ENCODE peak calls at places on chromosomes 4 and X, in ten cellular contexts. A, W, G, Y, J, D, I, H, M and S are unnamed samples.

GRCh38 chrX:10512258-10512657 is 108.1 kb downstream of the MID1 start:
- DNase-seq in A (no peak), W (no peak), G (no peak), Y (no peak), J (no peak), D (no peak), I (peak), H (peak), M (peak), S (no peak)

GRCh38 chr4:139521764-139522373 is 34.1 kb downstream of the SETD7 start:
- DNase-seq in A (no peak), W (no peak), G (no peak), Y (no peak), J (no peak), D (no peak), I (no peak), H (no peak), M (no peak), S (no peak)

GRCh38 chr4:113973349-113973748 is 6.1 kb downstream of the ARSJ start:
- DNase-seq in A (no peak), W (no peak), G (no peak), Y (no peak), J (no peak), D (no peak), I (no peak), H (no peak), M (no peak), S (no peak)

GRCh38 chr4:37976991-37977470 is 16.8 kb downstream of the PTTG2 start:
- DNase-seq in A (peak), W (peak), G (peak), Y (peak), J (peak), D (peak), I (peak), H (peak), M (peak), S (no peak)

GRCh38 chr4:74932832-74933561 is at the start of gene PARM1:
- DNase-seq in A (peak), W (peak), G (peak), Y (peak), J (peak), D (peak), I (peak), H (peak), M (peak), S (peak)

GRCh38 chr4:71241467-71242401 is 97.1 kb upstream of the SLC4A4 start:
- DNase-seq in A (no peak), W (no peak), G (no peak), Y (no peak), J (no peak), D (peak), I (no peak), H (no peak), M (no peak), S (no peak)

GRCh38 chr4:56048621-56049427 is 100.1 kb downstream of the CEP135 start:
- DNase-seq in A (peak), W (no peak), G (peak), Y (no peak), J (peak), D (peak), I (peak), H (peak), M (peak), S (no peak)

GRCh38 chr4:2746891-2747695 is 9.0 kb downstream of the TNIP2 start:
- DNase-seq in A (no peak), W (no peak), G (no peak), Y (no peak), J (no peak), D (peak), I (no peak), H (peak), M (no peak), S (no peak)

GRCh38 chr4:125316391-125316780 is 1.6 kb downstream of the FAT4 start:
- DNase-seq in A (peak), W (peak), G (no peak), Y (no peak), J (peak), D (peak), I (no peak), H (no peak), M (peak), S (peak)

GRCh38 chr4:101708640-101709039 is 81.9 kb upstream of the BANK1 start:
- DNase-seq in A (no peak), W (no peak), G (no peak), Y (no peak), J (no peak), D (no peak), I (no peak), H (no peak), M (peak), S (peak)

GRCh38 chr4:23260510-23260909 is 567.8 kb downstream of the GBA3 start:
- DNase-seq in A (no peak), W (no peak), G (no peak), Y (no peak), J (no peak), D (no peak), I (no peak), H (no peak), M (no peak), S (no peak)

DNA sequence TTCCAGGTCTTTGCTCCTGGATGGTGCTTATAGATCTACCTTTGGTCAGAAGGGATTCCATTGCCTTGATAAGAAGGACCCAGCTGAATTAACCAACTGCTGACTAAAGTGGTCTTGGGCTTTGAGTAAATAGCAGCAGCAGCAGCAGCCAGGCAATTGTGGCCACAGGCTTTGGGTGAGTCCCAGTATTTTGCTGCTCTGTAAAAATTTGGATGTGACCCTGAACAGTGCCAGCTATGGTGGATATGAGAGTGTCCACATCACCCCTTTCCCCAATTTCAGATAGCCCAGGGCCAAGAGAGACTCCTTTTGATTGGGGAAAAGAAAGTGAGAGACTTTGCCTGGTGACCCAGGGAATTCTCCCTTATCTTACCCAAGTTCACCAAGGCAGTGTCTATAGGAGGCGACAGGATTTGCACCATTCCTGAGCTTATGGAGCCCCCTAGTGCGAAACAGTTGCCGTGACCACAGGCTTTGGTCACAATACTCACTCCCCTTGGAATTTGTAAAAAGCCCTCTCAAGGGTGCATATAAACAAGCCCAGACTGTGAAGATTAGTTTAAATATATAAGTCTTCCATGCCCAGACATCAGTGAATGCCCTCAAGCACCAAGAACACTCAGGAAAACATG is 518.0 kb downstream of the TMA16 start:
- DNase-seq in A (no peak), W (no peak), G (no peak), Y (no peak), J (no peak), D (no peak), I (peak), H (no peak), M (peak), S (peak)
- TF ChIP-seq CTCF in A (no peak), W (no peak), G (peak), Y (no peak), J (no peak), D (no peak), I (peak), H (no peak), M (peak), S (peak)

GRCh38 chr4:167234388-167234881 is at the start of gene SPOCK3:
- DNase-seq in A (peak), W (no peak), G (peak), Y (no peak), J (peak), D (peak), I (peak), H (peak), M (peak), S (peak)
- H3K4me3 ChIP-seq in A (peak), W (peak), G (peak), Y (peak), J (peak), D (peak), I (peak), H (peak), M (peak), S (peak)

GRCh38 chr4:34417160-34417559 is 1827.2 kb downstream of the ARAP2 start:
- DNase-seq in A (no peak), W (no peak), G (no peak), Y (no peak), J (no peak), D (no peak), I (no peak), H (no peak), M (peak), S (peak)

GRCh38 chr4:34422472-34422871 is 1821.8 kb downstream of the ARAP2 start:
- DNase-seq in A (no peak), W (no peak), G (no peak), Y (no peak), J (no peak), D (no peak), I (peak), H (no peak), M (peak), S (peak)
- TF ChIP-seq CTCF in A (peak), W (no peak), G (peak), Y (no peak), J (no peak), D (no peak), I (peak), H (no peak), M (peak), S (no peak)

GRCh38 chrX:132481449-132481848 is 7.4 kb downstream of the MBNL3 start:
- DNase-seq in A (no peak), W (no peak), G (no peak), Y (no peak), J (no peak), D (no peak), I (no peak), H (no peak), M (no peak), S (no peak)

GRCh38 chrX:132483523-132483922 is 5.3 kb downstream of the MBNL3 start:
- DNase-seq in A (no peak), W (no peak), G (no peak), Y (no peak), J (no peak), D (no peak), I (no peak), H (no peak), M (no peak), S (no peak)

GRCh38 chrX:132483951-132484350 is 4.9 kb downstream of the MBNL3 start:
- DNase-seq in A (no peak), W (no peak), G (no peak), Y (no peak), J (no peak), D (no peak), I (no peak), H (no peak), M (no peak), S (no peak)

GRCh38 chrX:132482632-132483031 is 6.2 kb downstream of the MBNL3 start:
- DNase-seq in A (no peak), W (no peak), G (no peak), Y (no peak), J (no peak), D (no peak), I (no peak), H (no peak), M (no peak), S (no peak)

DNA sequence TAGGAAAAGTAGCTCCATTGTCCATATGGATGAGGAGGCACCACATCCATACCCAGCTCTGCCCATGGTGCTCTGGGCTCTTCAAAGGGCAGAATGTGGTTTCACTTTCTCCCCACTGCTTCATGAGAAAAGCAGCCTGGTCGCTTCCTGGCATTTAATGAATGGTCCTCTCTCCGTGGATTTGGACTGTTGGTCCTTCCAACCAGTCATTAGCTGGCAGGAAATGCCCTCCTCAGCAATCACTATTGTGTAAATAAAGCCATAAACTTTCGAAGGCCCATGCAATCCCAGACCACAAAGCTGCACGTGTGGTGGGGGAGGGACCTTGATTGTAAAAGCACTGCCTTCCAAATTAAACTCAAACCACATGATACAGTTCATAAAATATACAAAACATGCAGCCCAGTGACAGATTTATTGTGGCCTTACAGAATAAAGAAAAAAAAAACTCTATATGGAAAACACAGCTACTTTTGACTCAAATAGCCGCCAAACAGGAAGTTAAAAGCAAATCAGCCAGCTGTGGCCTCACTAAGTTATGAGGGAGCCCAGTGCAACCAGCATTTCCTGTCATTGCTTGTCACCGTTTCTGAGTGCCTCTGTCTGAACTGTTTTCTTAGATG is 8.1 kb downstream of the MBNL3 start:
- DNase-seq in A (no peak), W (no peak), G (no peak), Y (no peak), J (no peak), D (no peak), I (peak), H (peak), M (peak), S (peak)
- H3K4me3 ChIP-seq in A (no peak), W (peak), G (peak), Y (peak), J (peak), D (peak), I (peak), H (no peak), M (peak), S (peak)

DNA sequence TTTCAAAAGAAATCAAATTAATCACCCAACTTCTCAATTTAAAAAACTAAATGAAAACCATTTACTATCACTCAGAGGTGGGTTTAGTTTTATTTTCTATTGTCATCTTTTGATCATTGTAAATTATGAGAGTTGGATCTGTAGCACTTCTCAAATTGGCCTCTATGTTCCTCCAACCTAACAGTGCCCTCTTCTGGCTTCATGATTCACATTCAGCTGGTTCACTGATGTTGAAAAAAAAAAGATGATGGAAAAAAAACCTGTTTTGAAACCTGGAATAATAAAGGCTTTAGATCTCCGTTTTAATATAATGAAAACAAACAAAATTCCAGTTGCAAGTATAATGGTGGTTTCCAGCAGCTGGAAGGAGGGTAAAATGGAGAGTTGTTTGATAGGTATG is 2.4 kb upstream of the NBDY start:
- DNase-seq in A (peak), W (no peak), G (no peak), Y (no peak), J (no peak), D (no peak), I (peak), H (peak), M (peak), S (peak)
- TF ChIP-seq CTCF in A (peak), W (peak), G (peak), Y (peak), J (no peak), D (peak), I (peak), H (peak), M (peak), S (peak)

GRCh38 chr4:149964001-149964400 is 114.2 kb upstream of the DCLK2 start:
- DNase-seq in A (no peak), W (no peak), G (no peak), Y (no peak), J (no peak), D (no peak), I (peak), H (no peak), M (peak), S (peak)
- H3K4me3 ChIP-seq in A (no peak), W (no peak), G (no peak), Y (no peak), J (no peak), D (no peak), I (no peak), H (no peak), M (no peak), S (no peak)

GRCh38 chr4:104163820-104164219 is 330.9 kb downstream of the CXXC4 start:
- DNase-seq in A (no peak), W (no peak), G (no peak), Y (no peak), J (no peak), D (no peak), I (peak), H (no peak), M (peak), S (peak)

GRCh38 chr4:104166749-104167148 is 327.9 kb downstream of the CXXC4 start:
- DNase-seq in A (no peak), W (no peak), G (no peak), Y (no peak), J (no peak), D (no peak), I (no peak), H (no peak), M (no peak), S (no peak)

DNA sequence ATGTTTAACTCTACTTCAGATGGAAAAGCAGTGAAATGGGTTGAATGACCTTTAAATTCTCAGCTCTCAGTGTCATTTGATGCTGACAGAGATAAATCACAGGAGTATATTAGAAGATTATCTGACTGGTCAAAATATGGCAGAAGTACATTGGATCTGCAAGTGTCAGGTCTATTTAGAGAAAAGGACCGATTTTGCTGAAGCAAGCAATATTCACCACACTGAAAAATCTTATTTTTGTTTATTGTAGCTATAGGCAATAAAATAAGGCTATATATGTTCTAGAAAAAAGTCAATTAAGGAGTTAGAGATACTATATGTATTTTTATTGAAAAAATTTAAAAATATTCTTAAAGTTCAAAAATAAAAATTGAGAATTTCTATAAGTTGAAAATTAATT is 325.3 kb downstream of the CXXC4 start:
- DNase-seq in A (no peak), W (no peak), G (no peak), Y (no peak), J (no peak), D (no peak), I (no peak), H (no peak), M (no peak), S (no peak)
- TF ChIP-seq CTCF in A (no peak), W (no peak), G (no peak), Y (no peak), J (no peak), D (no peak), I (no peak), H (no peak), M (no peak), S (no peak)

GRCh38 chrX:15663439-15663838 is 1.2 kb downstream of the CLTRN start:
- DNase-seq in A (no peak), W (no peak), G (no peak), Y (no peak), J (no peak), D (no peak), I (no peak), H (no peak), M (peak), S (peak)
- H3K4me3 ChIP-seq in A (no peak), W (no peak), G (no peak), Y (no peak), J (no peak), D (no peak), I (no peak), H (no peak), M (no peak), S (no peak)

GRCh38 chr4:18815779-18816173 is 794.2 kb upstream of the LCORL start:
- DNase-seq in A (no peak), W (no peak), G (no peak), Y (no peak), J (no peak), D (no peak), I (no peak), H (no peak), M (no peak), S (no peak)
- TF ChIP-seq CTCF in A (no peak), W (no peak), G (no peak), Y (no peak), J (no peak), D (no peak), I (no peak), H (no peak), M (no peak), S (no peak)